ENCODE peak calls at places on chromosomes 1 and 21, in eight cellular contexts. One of them, this sample, is unnamed.

GRCh38 chr1:67607699-67608098 is 77.3 kb upstream of the GADD45A start:
- ATAC-seq in upper lobe of right lung: no peak
- ATAC-seq in heart left ventricle: no peak
- ATAC-seq in gastroesophageal sphincter: no peak
- ATAC-seq in aorta: no peak
- ATAC-seq in CD4-positive, alpha-beta T cell: peak
- ATAC-seq in activated B cell treated with CpG ODN at 0.5 μM for 24 hours: no peak
- ATAC-seq in stimulated activated naive CD8-positive, alpha-beta T cell treated with anti-CD3 and anti-CD28 coated beads, Interleukin-15, amount 100 ng/mL, for 72 hours: peak
- ATAC-seq in this sample: no peak

GRCh38 chr1:25106352-25106751 is 126.0 kb downstream of the SYF2 start:
- ATAC-seq in upper lobe of right lung: no peak
- ATAC-seq in heart left ventricle: no peak
- ATAC-seq in gastroesophageal sphincter: no peak
- ATAC-seq in aorta: no peak
- ATAC-seq in CD4-positive, alpha-beta T cell: no peak
- ATAC-seq in activated B cell treated with CpG ODN at 0.5 μM for 24 hours: no peak
- ATAC-seq in stimulated activated naive CD8-positive, alpha-beta T cell treated with anti-CD3 and anti-CD28 coated beads, Interleukin-15, amount 100 ng/mL, for 72 hours: peak
- ATAC-seq in this sample: peak

GRCh38 chr1:211479624-211480023 is 12.3 kb downstream of the RD3 start:
- ATAC-seq in upper lobe of right lung: no peak
- ATAC-seq in heart left ventricle: no peak
- ATAC-seq in gastroesophageal sphincter: no peak
- ATAC-seq in aorta: no peak
- ATAC-seq in CD4-positive, alpha-beta T cell: no peak
- ATAC-seq in activated B cell treated with CpG ODN at 0.5 μM for 24 hours: no peak
- ATAC-seq in stimulated activated naive CD8-positive, alpha-beta T cell treated with anti-CD3 and anti-CD28 coated beads, Interleukin-15, amount 100 ng/mL, for 72 hours: no peak
- ATAC-seq in this sample: no peak

GRCh38 chr1:193457676-193458075 is 271.3 kb upstream of the B3GALT2 start:
- ATAC-seq in upper lobe of right lung: no peak
- ATAC-seq in heart left ventricle: no peak
- ATAC-seq in gastroesophageal sphincter: no peak
- ATAC-seq in aorta: no peak
- ATAC-seq in CD4-positive, alpha-beta T cell: peak
- ATAC-seq in activated B cell treated with CpG ODN at 0.5 μM for 24 hours: no peak
- ATAC-seq in stimulated activated naive CD8-positive, alpha-beta T cell treated with anti-CD3 and anti-CD28 coated beads, Interleukin-15, amount 100 ng/mL, for 72 hours: no peak
- ATAC-seq in this sample: no peak

GRCh38 chr1:36176151-36176949 is 20.4 kb downstream of the MAP7D1 start:
- ATAC-seq in upper lobe of right lung: no peak
- ATAC-seq in heart left ventricle: no peak
- ATAC-seq in gastroesophageal sphincter: peak
- ATAC-seq in aorta: no peak
- ATAC-seq in CD4-positive, alpha-beta T cell: no peak
- ATAC-seq in activated B cell treated with CpG ODN at 0.5 μM for 24 hours: no peak
- ATAC-seq in stimulated activated naive CD8-positive, alpha-beta T cell treated with anti-CD3 and anti-CD28 coated beads, Interleukin-15, amount 100 ng/mL, for 72 hours: peak
- ATAC-seq in this sample: peak

GRCh38 chr1:228958121-228958520 is 222.8 kb downstream of the RHOU start:
- ATAC-seq in upper lobe of right lung: no peak
- ATAC-seq in heart left ventricle: no peak
- ATAC-seq in gastroesophageal sphincter: no peak
- ATAC-seq in aorta: no peak
- ATAC-seq in CD4-positive, alpha-beta T cell: no peak
- ATAC-seq in activated B cell treated with CpG ODN at 0.5 μM for 24 hours: no peak
- ATAC-seq in stimulated activated naive CD8-positive, alpha-beta T cell treated with anti-CD3 and anti-CD28 coated beads, Interleukin-15, amount 100 ng/mL, for 72 hours: no peak
- ATAC-seq in this sample: no peak

GRCh38 chr1:155308493-155309422 is at the start of gene FDPS:
- ATAC-seq in upper lobe of right lung: peak
- ATAC-seq in heart left ventricle: peak
- ATAC-seq in gastroesophageal sphincter: peak
- ATAC-seq in aorta: peak
- ATAC-seq in CD4-positive, alpha-beta T cell: peak
- ATAC-seq in activated B cell treated with CpG ODN at 0.5 μM for 24 hours: peak
- ATAC-seq in stimulated activated naive CD8-positive, alpha-beta T cell treated with anti-CD3 and anti-CD28 coated beads, Interleukin-15, amount 100 ng/mL, for 72 hours: peak
- ATAC-seq in this sample: peak

GRCh38 chr1:116794804-116795481 is 40.7 kb downstream of the CD2 start:
- ATAC-seq in upper lobe of right lung: peak
- ATAC-seq in heart left ventricle: no peak
- ATAC-seq in gastroesophageal sphincter: no peak
- ATAC-seq in aorta: no peak
- ATAC-seq in CD4-positive, alpha-beta T cell: no peak
- ATAC-seq in activated B cell treated with CpG ODN at 0.5 μM for 24 hours: peak
- ATAC-seq in stimulated activated naive CD8-positive, alpha-beta T cell treated with anti-CD3 and anti-CD28 coated beads, Interleukin-15, amount 100 ng/mL, for 72 hours: peak
- ATAC-seq in this sample: peak

GRCh38 chr1:8590696-8591351 is 226.6 kb downstream of the RERE start:
- ATAC-seq in upper lobe of right lung: peak
- ATAC-seq in heart left ventricle: no peak
- ATAC-seq in gastroesophageal sphincter: no peak
- ATAC-seq in aorta: peak
- ATAC-seq in CD4-positive, alpha-beta T cell: peak
- ATAC-seq in activated B cell treated with CpG ODN at 0.5 μM for 24 hours: no peak
- ATAC-seq in stimulated activated naive CD8-positive, alpha-beta T cell treated with anti-CD3 and anti-CD28 coated beads, Interleukin-15, amount 100 ng/mL, for 72 hours: no peak
- ATAC-seq in this sample: no peak

GRCh38 chr1:92877792-92878191 is 46.0 kb downstream of the RPL5 start:
- ATAC-seq in upper lobe of right lung: no peak
- ATAC-seq in heart left ventricle: no peak
- ATAC-seq in gastroesophageal sphincter: no peak
- ATAC-seq in aorta: no peak
- ATAC-seq in CD4-positive, alpha-beta T cell: peak
- ATAC-seq in activated B cell treated with CpG ODN at 0.5 μM for 24 hours: no peak
- ATAC-seq in stimulated activated naive CD8-positive, alpha-beta T cell treated with anti-CD3 and anti-CD28 coated beads, Interleukin-15, amount 100 ng/mL, for 72 hours: peak
- ATAC-seq in this sample: no peak

GRCh38 chr21:23162213-23162946 is 2164.2 kb downstream of the NCAM2 start:
- ATAC-seq in upper lobe of right lung: no peak
- ATAC-seq in heart left ventricle: no peak
- ATAC-seq in gastroesophageal sphincter: no peak
- ATAC-seq in aorta: no peak
- ATAC-seq in CD4-positive, alpha-beta T cell: no peak
- ATAC-seq in activated B cell treated with CpG ODN at 0.5 μM for 24 hours: no peak
- ATAC-seq in stimulated activated naive CD8-positive, alpha-beta T cell treated with anti-CD3 and anti-CD28 coated beads, Interleukin-15, amount 100 ng/mL, for 72 hours: no peak
- ATAC-seq in this sample: no peak

GRCh38 chr1:153805929-153806750 is 30.9 kb downstream of the SLC27A3 start:
- ATAC-seq in upper lobe of right lung: no peak
- ATAC-seq in heart left ventricle: no peak
- ATAC-seq in gastroesophageal sphincter: no peak
- ATAC-seq in aorta: no peak
- ATAC-seq in CD4-positive, alpha-beta T cell: no peak
- ATAC-seq in activated B cell treated with CpG ODN at 0.5 μM for 24 hours: no peak
- ATAC-seq in stimulated activated naive CD8-positive, alpha-beta T cell treated with anti-CD3 and anti-CD28 coated beads, Interleukin-15, amount 100 ng/mL, for 72 hours: peak
- ATAC-seq in this sample: no peak

GRCh38 chr1:1419363-1419811 is 1.7 kb downstream of the ANKRD65 start:
- ATAC-seq in upper lobe of right lung: peak
- ATAC-seq in heart left ventricle: no peak
- ATAC-seq in gastroesophageal sphincter: peak
- ATAC-seq in aorta: peak
- ATAC-seq in CD4-positive, alpha-beta T cell: no peak
- ATAC-seq in activated B cell treated with CpG ODN at 0.5 μM for 24 hours: no peak
- ATAC-seq in stimulated activated naive CD8-positive, alpha-beta T cell treated with anti-CD3 and anti-CD28 coated beads, Interleukin-15, amount 100 ng/mL, for 72 hours: no peak
- ATAC-seq in this sample: no peak

GRCh38 chr1:203702130-203702577 is 62.8 kb upstream of the LAX1 start:
- ATAC-seq in upper lobe of right lung: peak
- ATAC-seq in heart left ventricle: peak
- ATAC-seq in gastroesophageal sphincter: peak
- ATAC-seq in aorta: peak
- ATAC-seq in CD4-positive, alpha-beta T cell: peak
- ATAC-seq in activated B cell treated with CpG ODN at 0.5 μM for 24 hours: peak
- ATAC-seq in stimulated activated naive CD8-positive, alpha-beta T cell treated with anti-CD3 and anti-CD28 coated beads, Interleukin-15, amount 100 ng/mL, for 72 hours: peak
- ATAC-seq in this sample: no peak

GRCh38 chr1:84724128-84724860 is 34.0 kb upstream of the SSX2IP start:
- ATAC-seq in upper lobe of right lung: peak
- ATAC-seq in heart left ventricle: no peak
- ATAC-seq in gastroesophageal sphincter: no peak
- ATAC-seq in aorta: no peak
- ATAC-seq in CD4-positive, alpha-beta T cell: peak
- ATAC-seq in activated B cell treated with CpG ODN at 0.5 μM for 24 hours: peak
- ATAC-seq in stimulated activated naive CD8-positive, alpha-beta T cell treated with anti-CD3 and anti-CD28 coated beads, Interleukin-15, amount 100 ng/mL, for 72 hours: no peak
- ATAC-seq in this sample: peak

GRCh38 chr21:38775733-38776132 is 30.0 kb upstream of the ETS2 start:
- ATAC-seq in upper lobe of right lung: no peak
- ATAC-seq in heart left ventricle: no peak
- ATAC-seq in gastroesophageal sphincter: no peak
- ATAC-seq in aorta: peak
- ATAC-seq in CD4-positive, alpha-beta T cell: no peak
- ATAC-seq in activated B cell treated with CpG ODN at 0.5 μM for 24 hours: no peak
- ATAC-seq in stimulated activated naive CD8-positive, alpha-beta T cell treated with anti-CD3 and anti-CD28 coated beads, Interleukin-15, amount 100 ng/mL, for 72 hours: no peak
- ATAC-seq in this sample: no peak

GRCh38 chr1:27726173-27726793 is 522 bp downstream of the FAM76A start:
- ATAC-seq in upper lobe of right lung: peak
- ATAC-seq in heart left ventricle: no peak
- ATAC-seq in gastroesophageal sphincter: peak
- ATAC-seq in aorta: peak
- ATAC-seq in CD4-positive, alpha-beta T cell: no peak
- ATAC-seq in activated B cell treated with CpG ODN at 0.5 μM for 24 hours: no peak
- ATAC-seq in stimulated activated naive CD8-positive, alpha-beta T cell treated with anti-CD3 and anti-CD28 coated beads, Interleukin-15, amount 100 ng/mL, for 72 hours: peak
- ATAC-seq in this sample: peak

GRCh38 chr21:45332981-45333582 is 45.4 kb upstream of the POFUT2 start:
- ATAC-seq in upper lobe of right lung: no peak
- ATAC-seq in heart left ventricle: no peak
- ATAC-seq in gastroesophageal sphincter: no peak
- ATAC-seq in aorta: no peak
- ATAC-seq in CD4-positive, alpha-beta T cell: no peak
- ATAC-seq in activated B cell treated with CpG ODN at 0.5 μM for 24 hours: no peak
- ATAC-seq in stimulated activated naive CD8-positive, alpha-beta T cell treated with anti-CD3 and anti-CD28 coated beads, Interleukin-15, amount 100 ng/mL, for 72 hours: no peak
- ATAC-seq in this sample: no peak

GRCh38 chr1:39269791-39270342 is 65.4 kb downstream of the MACF1 start:
- ATAC-seq in upper lobe of right lung: peak
- ATAC-seq in heart left ventricle: no peak
- ATAC-seq in gastroesophageal sphincter: peak
- ATAC-seq in aorta: no peak
- ATAC-seq in CD4-positive, alpha-beta T cell: no peak
- ATAC-seq in activated B cell treated with CpG ODN at 0.5 μM for 24 hours: peak
- ATAC-seq in stimulated activated naive CD8-positive, alpha-beta T cell treated with anti-CD3 and anti-CD28 coated beads, Interleukin-15, amount 100 ng/mL, for 72 hours: peak
- ATAC-seq in this sample: peak

GRCh38 chr1:37692834-37693175 is 489 bp downstream of the CDCA8 start:
- ATAC-seq in upper lobe of right lung: no peak
- ATAC-seq in heart left ventricle: no peak
- ATAC-seq in gastroesophageal sphincter: no peak
- ATAC-seq in aorta: no peak
- ATAC-seq in CD4-positive, alpha-beta T cell: no peak
- ATAC-seq in activated B cell treated with CpG ODN at 0.5 μM for 24 hours: no peak
- ATAC-seq in stimulated activated naive CD8-positive, alpha-beta T cell treated with anti-CD3 and anti-CD28 coated beads, Interleukin-15, amount 100 ng/mL, for 72 hours: no peak
- ATAC-seq in this sample: no peak

GRCh38 chr1:47374501-47374900 is 40.9 kb downstream of the CMPK1 start:
- ATAC-seq in upper lobe of right lung: no peak
- ATAC-seq in heart left ventricle: no peak
- ATAC-seq in gastroesophageal sphincter: no peak
- ATAC-seq in aorta: no peak
- ATAC-seq in CD4-positive, alpha-beta T cell: no peak
- ATAC-seq in activated B cell treated with CpG ODN at 0.5 μM for 24 hours: no peak
- ATAC-seq in stimulated activated naive CD8-positive, alpha-beta T cell treated with anti-CD3 and anti-CD28 coated beads, Interleukin-15, amount 100 ng/mL, for 72 hours: no peak
- ATAC-seq in this sample: no peak

GRCh38 chr1:172051898-172052297 is 210.6 kb downstream of the DNM3 start:
- ATAC-seq in upper lobe of right lung: no peak
- ATAC-seq in heart left ventricle: no peak
- ATAC-seq in gastroesophageal sphincter: no peak
- ATAC-seq in aorta: no peak
- ATAC-seq in CD4-positive, alpha-beta T cell: no peak
- ATAC-seq in activated B cell treated with CpG ODN at 0.5 μM for 24 hours: no peak
- ATAC-seq in stimulated activated naive CD8-positive, alpha-beta T cell treated with anti-CD3 and anti-CD28 coated beads, Interleukin-15, amount 100 ng/mL, for 72 hours: no peak
- ATAC-seq in this sample: no peak

GRCh38 chr1:169160845-169161511 is 54.5 kb downstream of the ATP1B1 start:
- ATAC-seq in upper lobe of right lung: no peak
- ATAC-seq in heart left ventricle: peak
- ATAC-seq in gastroesophageal sphincter: peak
- ATAC-seq in aorta: no peak
- ATAC-seq in CD4-positive, alpha-beta T cell: no peak
- ATAC-seq in activated B cell treated with CpG ODN at 0.5 μM for 24 hours: no peak
- ATAC-seq in stimulated activated naive CD8-positive, alpha-beta T cell treated with anti-CD3 and anti-CD28 coated beads, Interleukin-15, amount 100 ng/mL, for 72 hours: no peak
- ATAC-seq in this sample: no peak

GRCh38 chr21:36385233-36385908 is at the start of gene CHAF1B:
- ATAC-seq in upper lobe of right lung: peak
- ATAC-seq in heart left ventricle: peak
- ATAC-seq in gastroesophageal sphincter: peak
- ATAC-seq in aorta: peak
- ATAC-seq in CD4-positive, alpha-beta T cell: peak
- ATAC-seq in activated B cell treated with CpG ODN at 0.5 μM for 24 hours: peak
- ATAC-seq in stimulated activated naive CD8-positive, alpha-beta T cell treated with anti-CD3 and anti-CD28 coated beads, Interleukin-15, amount 100 ng/mL, for 72 hours: peak
- ATAC-seq in this sample: peak

GRCh38 chr1:159884296-159884695 is 15.7 kb downstream of the CFAP45 start:
- ATAC-seq in upper lobe of right lung: no peak
- ATAC-seq in heart left ventricle: no peak
- ATAC-seq in gastroesophageal sphincter: no peak
- ATAC-seq in aorta: no peak
- ATAC-seq in CD4-positive, alpha-beta T cell: no peak
- ATAC-seq in activated B cell treated with CpG ODN at 0.5 μM for 24 hours: no peak
- ATAC-seq in stimulated activated naive CD8-positive, alpha-beta T cell treated with anti-CD3 and anti-CD28 coated beads, Interleukin-15, amount 100 ng/mL, for 72 hours: no peak
- ATAC-seq in this sample: no peak

GRCh38 chr21:41136286-41136685 is 31.7 kb upstream of the BACE2 start:
- ATAC-seq in upper lobe of right lung: no peak
- ATAC-seq in heart left ventricle: no peak
- ATAC-seq in gastroesophageal sphincter: no peak
- ATAC-seq in aorta: no peak
- ATAC-seq in CD4-positive, alpha-beta T cell: no peak
- ATAC-seq in activated B cell treated with CpG ODN at 0.5 μM for 24 hours: no peak
- ATAC-seq in stimulated activated naive CD8-positive, alpha-beta T cell treated with anti-CD3 and anti-CD28 coated beads, Interleukin-15, amount 100 ng/mL, for 72 hours: no peak
- ATAC-seq in this sample: no peak

GRCh38 chr1:111503585-111504060 is at the start of the genes ADORA3 and TMIGD3:
- ATAC-seq in upper lobe of right lung: peak
- ATAC-seq in heart left ventricle: no peak
- ATAC-seq in gastroesophageal sphincter: no peak
- ATAC-seq in aorta: no peak
- ATAC-seq in CD4-positive, alpha-beta T cell: no peak
- ATAC-seq in activated B cell treated with CpG ODN at 0.5 μM for 24 hours: peak
- ATAC-seq in stimulated activated naive CD8-positive, alpha-beta T cell treated with anti-CD3 and anti-CD28 coated beads, Interleukin-15, amount 100 ng/mL, for 72 hours: no peak
- ATAC-seq in this sample: peak

GRCh38 chr21:39502631-39503030 is 50.9 kb downstream of the SH3BGR start:
- ATAC-seq in upper lobe of right lung: no peak
- ATAC-seq in heart left ventricle: no peak
- ATAC-seq in gastroesophageal sphincter: no peak
- ATAC-seq in aorta: peak
- ATAC-seq in CD4-positive, alpha-beta T cell: no peak
- ATAC-seq in activated B cell treated with CpG ODN at 0.5 μM for 24 hours: no peak
- ATAC-seq in stimulated activated naive CD8-positive, alpha-beta T cell treated with anti-CD3 and anti-CD28 coated beads, Interleukin-15, amount 100 ng/mL, for 72 hours: no peak
- ATAC-seq in this sample: no peak

GRCh38 chr1:172585348-172585747 is 52.4 kb downstream of the SUCO start:
- ATAC-seq in upper lobe of right lung: no peak
- ATAC-seq in heart left ventricle: no peak
- ATAC-seq in gastroesophageal sphincter: peak
- ATAC-seq in aorta: no peak
- ATAC-seq in CD4-positive, alpha-beta T cell: no peak
- ATAC-seq in activated B cell treated with CpG ODN at 0.5 μM for 24 hours: no peak
- ATAC-seq in stimulated activated naive CD8-positive, alpha-beta T cell treated with anti-CD3 and anti-CD28 coated beads, Interleukin-15, amount 100 ng/mL, for 72 hours: no peak
- ATAC-seq in this sample: no peak

GRCh38 chr1:154784924-154785531 is 85.1 kb downstream of the KCNN3 start:
- ATAC-seq in upper lobe of right lung: peak
- ATAC-seq in heart left ventricle: no peak
- ATAC-seq in gastroesophageal sphincter: peak
- ATAC-seq in aorta: peak
- ATAC-seq in CD4-positive, alpha-beta T cell: peak
- ATAC-seq in activated B cell treated with CpG ODN at 0.5 μM for 24 hours: no peak
- ATAC-seq in stimulated activated naive CD8-positive, alpha-beta T cell treated with anti-CD3 and anti-CD28 coated beads, Interleukin-15, amount 100 ng/mL, for 72 hours: peak
- ATAC-seq in this sample: peak

GRCh38 chr1:219215477-219215876 is 41.8 kb downstream of the LYPLAL1 start:
- ATAC-seq in upper lobe of right lung: no peak
- ATAC-seq in heart left ventricle: no peak
- ATAC-seq in gastroesophageal sphincter: no peak
- ATAC-seq in aorta: no peak
- ATAC-seq in CD4-positive, alpha-beta T cell: no peak
- ATAC-seq in activated B cell treated with CpG ODN at 0.5 μM for 24 hours: no peak
- ATAC-seq in stimulated activated naive CD8-positive, alpha-beta T cell treated with anti-CD3 and anti-CD28 coated beads, Interleukin-15, amount 100 ng/mL, for 72 hours: no peak
- ATAC-seq in this sample: no peak

GRCh38 chr1:174044418-174045222 is 22.5 kb upstream of the RC3H1 start:
- ATAC-seq in upper lobe of right lung: no peak
- ATAC-seq in heart left ventricle: no peak
- ATAC-seq in gastroesophageal sphincter: no peak
- ATAC-seq in aorta: no peak
- ATAC-seq in CD4-positive, alpha-beta T cell: no peak
- ATAC-seq in activated B cell treated with CpG ODN at 0.5 μM for 24 hours: no peak
- ATAC-seq in stimulated activated naive CD8-positive, alpha-beta T cell treated with anti-CD3 and anti-CD28 coated beads, Interleukin-15, amount 100 ng/mL, for 72 hours: no peak
- ATAC-seq in this sample: no peak

GRCh38 chr1:85198864-85199263 is 2.0 kb downstream of the SYDE2 start:
- ATAC-seq in upper lobe of right lung: no peak
- ATAC-seq in heart left ventricle: no peak
- ATAC-seq in gastroesophageal sphincter: no peak
- ATAC-seq in aorta: no peak
- ATAC-seq in CD4-positive, alpha-beta T cell: no peak
- ATAC-seq in activated B cell treated with CpG ODN at 0.5 μM for 24 hours: no peak
- ATAC-seq in stimulated activated naive CD8-positive, alpha-beta T cell treated with anti-CD3 and anti-CD28 coated beads, Interleukin-15, amount 100 ng/mL, for 72 hours: no peak
- ATAC-seq in this sample: no peak

GRCh38 chr1:64133036-64133435 is 70.4 kb upstream of the UBE2U start:
- ATAC-seq in upper lobe of right lung: no peak
- ATAC-seq in heart left ventricle: no peak
- ATAC-seq in gastroesophageal sphincter: no peak
- ATAC-seq in aorta: no peak
- ATAC-seq in CD4-positive, alpha-beta T cell: no peak
- ATAC-seq in activated B cell treated with CpG ODN at 0.5 μM for 24 hours: no peak
- ATAC-seq in stimulated activated naive CD8-positive, alpha-beta T cell treated with anti-CD3 and anti-CD28 coated beads, Interleukin-15, amount 100 ng/mL, for 72 hours: no peak
- ATAC-seq in this sample: no peak